ENCODE peak calls at places on chromosome 16, in six cellular contexts. C is heart right ventricle; E is left lung; B is astrocyte; J is Peyer's patch; L is effector memory CD4-positive, alpha-beta T cell. O is an unnamed sample.

GRCh38 chr16:4799171-4799855 is 3.1 kb downstream of the ROGDI start:
- DNase-seq in C (no peak), E (no peak), B (no peak), J (no peak), L (no peak), O (no peak)

GRCh38 chr16:70364399-70364798 is 17.7 kb downstream of the DDX19A start:
- DNase-seq in C (no peak), E (no peak), B (no peak), J (no peak), L (no peak), O (no peak)

GRCh38 chr16:28156031-28156680 is 55.6 kb downstream of the XPO6 start:
- DNase-seq in C (no peak), E (no peak), B (no peak), J (no peak), L (no peak), O (no peak)

GRCh38 chr16:64051826-64052225 is 1070.0 kb downstream of the CDH11 start:
- DNase-seq in C (no peak), E (no peak), B (no peak), J (no peak), L (no peak), O (no peak)

GRCh38 chr16:50266337-50267091 is at the start of gene ADCY7:
- DNase-seq in C (peak; percentile 74), E (peak; percentile 89), B (peak; percentile 83), J (peak; percentile 72), L (peak; percentile 80), O (peak; percentile 85)

GRCh38 chr16:75251280-75252048 is at the start of gene BCAR1:
- DNase-seq in C (peak; percentile 91), E (peak; percentile 87), B (peak; percentile 90), J (peak; percentile 93), L (no peak), O (peak; percentile 88)

GRCh38 chr16:28999577-28999976 is 14.7 kb downstream of the LAT start:
- DNase-seq in C (no peak), E (no peak), B (no peak), J (no peak), L (no peak), O (no peak)

GRCh38 chr16:46857261-46857962 is 26.4 kb upstream of the C16orf87 start:
- DNase-seq in C (no peak), E (no peak), B (peak; percentile 56), J (no peak), L (no peak), O (no peak)

GRCh38 chr16:48317614-48318013 is 67.6 kb downstream of the SIAH1 start:
- DNase-seq in C (no peak), E (no peak), B (peak; percentile 87), J (no peak), L (no peak), O (no peak)

GRCh38 chr16:81902025-81902424 is 109.2 kb downstream of the SDR42E1 start:
- DNase-seq in C (no peak), E (no peak), B (no peak), J (no peak), L (no peak), O (no peak)

GRCh38 chr16:72997141-72997542 is 50.8 kb downstream of the ZFHX3 start:
- DNase-seq in C (no peak), E (peak; percentile 54), B (no peak), J (no peak), L (no peak), O (no peak)

GRCh38 chr16:1964046-1964505 is 550 bp downstream of the RPS2 start:
- DNase-seq in C (peak; percentile 60), E (no peak), B (peak; percentile 15), J (peak; percentile 70), L (peak; percentile 31), O (no peak)

GRCh38 chr16:71803305-71803690 is 5.3 kb downstream of the AP1G1 start:
- DNase-seq in C (no peak), E (no peak), B (no peak), J (no peak), L (no peak), O (no peak)
- H3K36me3 ChIP-seq in C (peaks cover 48% of the 10 kb centered on the region), E (no peaks in the 10 kb centered on the region), B (peaks cover 6% of the 10 kb centered on the region), J (no peaks in the 10 kb centered on the region), L (no peaks in the 10 kb centered on the region), O (no peaks in the 10 kb centered on the region)

GRCh38 chr16:53433509-53433908 is 762 bp upstream of the RBL2 start:
- DNase-seq in C (no peak), E (peak; percentile 42), B (no peak), J (no peak), L (no peak), O (no peak)
- H3K27ac ChIP-seq in C (no peak overlapping the region), E (peak overlapping the region; percentile 99), B (no peak overlapping the region), J (peak overlapping the region; percentile 97), L (peak overlapping the region; percentile 97), O (peak overlapping the region; percentile 95)

DNA sequence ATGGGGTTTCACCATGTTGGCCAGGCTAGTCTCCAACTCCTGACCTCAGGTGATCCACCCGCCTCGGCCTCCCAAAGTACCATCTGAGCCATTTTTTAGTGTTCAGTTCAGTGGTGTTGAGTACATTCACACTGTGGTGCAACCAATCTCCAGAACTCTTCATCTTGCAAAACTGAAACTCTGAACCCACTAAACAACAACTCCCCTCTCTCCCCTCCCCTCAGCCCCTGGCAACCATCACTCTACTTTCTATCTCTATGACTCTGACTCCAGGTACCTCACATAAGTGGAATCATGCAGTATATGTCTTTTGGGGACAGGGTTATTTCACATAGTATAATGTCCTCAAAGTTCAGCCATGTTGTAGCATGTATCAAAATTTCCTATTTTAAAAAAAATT is 18.7 kb upstream of the MAPK3 start:
- DNase-seq in C (no peak), E (no peak), B (no peak), J (no peak), L (no peak), O (no peak)
- H3K36me3 ChIP-seq in C (no peaks in the 10 kb centered on the region), E (no peaks in the 10 kb centered on the region), B (no peaks in the 10 kb centered on the region), J (no peaks in the 10 kb centered on the region), L (no peaks in the 10 kb centered on the region), O (no peaks in the 10 kb centered on the region)

DNA sequence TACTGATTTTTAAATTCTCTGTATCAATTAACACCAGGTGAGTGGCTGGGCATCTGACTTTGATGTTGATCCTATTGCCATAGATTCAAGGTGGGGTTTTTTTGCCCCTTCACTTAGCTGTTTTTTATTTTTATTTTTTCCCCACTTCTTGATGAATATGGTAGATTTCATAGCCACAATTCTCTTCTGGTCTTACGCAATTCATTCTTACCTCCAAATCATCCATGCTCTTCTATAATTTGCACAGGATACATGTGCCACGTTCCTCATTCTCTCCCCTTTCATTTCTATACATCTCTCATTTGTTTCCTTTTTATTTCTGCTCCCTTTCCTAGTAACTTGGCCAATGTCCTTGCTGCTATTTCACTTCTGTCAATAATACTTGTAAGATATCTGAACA is 14.9 kb upstream of the HS3ST4 start:
- DNase-seq in C (no peak), E (no peak), B (no peak), J (no peak), L (no peak), O (no peak)
- H3K27ac ChIP-seq in C (no peak overlapping the region), E (no peak overlapping the region), B (no peak overlapping the region), J (no peak overlapping the region), L (no peak overlapping the region), O (no peak overlapping the region)

DNA sequence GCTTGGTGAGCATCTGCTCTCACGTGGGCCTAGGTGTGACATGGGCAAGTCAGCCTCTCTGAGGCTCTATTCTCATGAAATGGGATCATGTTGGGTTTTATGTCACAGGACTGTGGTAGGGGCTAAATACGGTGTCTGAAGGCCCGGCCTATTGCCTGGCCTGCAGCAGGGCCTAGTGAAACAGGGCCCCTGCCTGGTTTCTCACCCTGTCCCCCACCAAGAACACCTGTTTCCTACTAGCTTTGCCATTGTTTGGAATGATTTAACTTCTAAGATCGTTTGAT is 29.1 kb downstream of the POLR3E start:
- DNase-seq in C (no peak), E (no peak), B (no peak), J (no peak), L (no peak), O (no peak)
- H3K36me3 ChIP-seq in C (peaks cover 85% of the 10 kb centered on the region), E (no peaks in the 10 kb centered on the region), B (peaks cover 11% of the 10 kb centered on the region), J (no peaks in the 10 kb centered on the region), L (peaks cover 79% of the 10 kb centered on the region), O (no peaks in the 10 kb centered on the region)

DNA sequence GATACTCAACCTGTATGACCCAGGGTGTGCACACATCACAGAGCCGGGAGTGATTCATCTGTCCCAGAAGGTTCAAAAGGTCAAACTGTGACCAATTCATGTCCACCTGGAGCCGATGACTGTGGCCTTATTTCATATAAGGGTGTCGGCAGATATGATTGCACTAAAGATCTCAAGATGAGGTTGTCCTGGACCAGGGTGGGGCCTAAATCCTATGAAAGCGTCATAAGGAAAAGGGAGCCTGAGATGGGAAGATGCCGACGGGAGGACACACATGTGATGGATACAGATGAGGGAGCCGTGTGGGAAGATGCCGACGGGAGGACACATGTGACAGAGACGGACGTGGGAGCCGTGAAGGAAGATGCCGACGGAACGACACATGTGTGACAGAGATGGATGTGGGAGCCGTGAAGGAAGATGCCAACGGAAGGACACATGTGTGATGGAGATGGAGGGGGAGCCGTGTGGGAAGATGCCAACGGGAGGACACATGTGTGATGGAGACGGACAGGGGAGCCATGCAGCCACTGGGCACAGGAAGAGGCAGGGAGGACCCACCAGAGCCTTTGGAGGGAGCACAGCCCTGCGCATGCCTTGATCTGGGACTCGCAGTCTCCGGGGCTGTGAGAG is 48.1 kb upstream of the ZNF469 start:
- DNase-seq in C (no peak), E (no peak), B (no peak), J (no peak), L (no peak), O (no peak)
- H3K27ac ChIP-seq in C (no peak overlapping the region), E (no peak overlapping the region), B (no peak overlapping the region), J (no peak overlapping the region), L (no peak overlapping the region), O (no peak overlapping the region)

DNA sequence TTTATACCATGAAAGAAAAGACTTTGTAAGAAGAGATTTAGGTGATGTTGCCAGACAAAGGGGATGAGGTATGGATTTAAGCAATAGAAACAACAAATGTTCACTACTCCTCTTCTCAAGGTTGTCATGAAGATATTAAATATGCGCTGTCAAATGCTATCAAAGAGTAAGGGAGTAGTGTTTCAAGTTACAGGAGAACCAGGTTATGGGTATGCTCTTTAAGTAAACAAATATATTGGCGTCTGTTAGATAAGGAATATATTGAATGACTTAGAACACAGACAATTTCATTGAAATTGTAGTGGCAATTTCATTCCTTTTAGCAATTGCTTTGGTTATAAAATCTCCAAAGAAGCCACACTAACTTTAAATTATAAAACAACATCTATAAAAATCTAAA is 229.0 kb downstream of the FTO start:
- DNase-seq in C (no peak), E (no peak), B (no peak), J (no peak), L (no peak), O (no peak)
- H3K36me3 ChIP-seq in C (peaks cover 24% of the 10 kb centered on the region), E (no peaks in the 10 kb centered on the region), B (no peaks in the 10 kb centered on the region), J (no peaks in the 10 kb centered on the region), L (peaks cover 6% of the 10 kb centered on the region), O (no peaks in the 10 kb centered on the region)

GRCh38 chr16:25108054-25108453 is 3.5 kb upstream of the LCMT1 start:
- DNase-seq in C (no peak), E (no peak), B (no peak), J (no peak), L (no peak), O (peak; percentile 17)

GRCh38 chr16:25109643-25110042 is 1.9 kb upstream of the LCMT1 start:
- DNase-seq in C (no peak), E (no peak), B (peak; percentile 90), J (peak; percentile 61), L (no peak), O (peak; percentile 81)

GRCh38 chr16:25107466-25107792 is 4.1 kb upstream of the LCMT1 start:
- DNase-seq in C (no peak), E (no peak), B (no peak), J (no peak), L (no peak), O (no peak)

GRCh38 chr16:25111403-25112166 is at the start of gene LCMT1:
- DNase-seq in C (peak; percentile 85), E (peak; percentile 93), B (peak; percentile 94), J (peak; percentile 92), L (peak; percentile 88), O (peak; percentile 94)

GRCh38 chr16:25110392-25110947 is 1.1 kb upstream of the LCMT1 start:
- DNase-seq in C (no peak), E (no peak), B (no peak), J (no peak), L (no peak), O (peak; percentile 24)
- H3K27ac ChIP-seq in C (peak overlapping the region; percentile 86), E (peak overlapping the region; percentile 88), B (peak overlapping the region; percentile 85), J (peak overlapping the region; percentile 96), L (peak overlapping the region; percentile 69), O (peak overlapping the region; percentile 91)